ENCODE peak calls at places on chromosomes 12 and 14, in ten cellular contexts. E is upper lobe of left lung, M is testis, A is sigmoid colon, W is IMR-90, Z is A549, F is heart left ventricle, U is NB4, I is stomach, V is esophagus squamous epithelium. P is an unnamed sample.

GRCh38 chr12:12447837-12448236 is 91.0 kb downstream of the BORCS5 start:
- DNase-seq in E (no peak), M (no peak), A (no peak), W (no peak), Z (no peak), F (no peak), U (no peak), I (no peak), V (no peak), P (no peak)

GRCh38 chr12:57124259-57124877 is 3.9 kb upstream of the LRP1 start:
- DNase-seq in E (no peak), M (peak), A (peak), W (peak), Z (peak), F (peak), U (peak), I (peak), V (no peak), P (peak)

GRCh38 chr12:12561305-12562015 is 1.2 kb downstream of the DUSP16 start:
- DNase-seq in E (peak), M (peak), A (peak), W (peak), Z (no peak), F (peak), U (peak), I (peak), V (no peak), P (peak)

GRCh38 chr12:123075092-123075491 is 75.8 kb downstream of the PITPNM2 start:
- DNase-seq in E (no peak), M (no peak), A (no peak), W (no peak), Z (no peak), F (no peak), U (no peak), I (no peak), V (no peak), P (no peak)

GRCh38 chr12:125533434-125534029 is 468.3 kb downstream of the AACS start:
- DNase-seq in E (peak), M (peak), A (no peak), W (no peak), Z (peak), F (peak), U (peak), I (peak), V (no peak), P (no peak)

GRCh38 chr12:42564540-42564939 is 25.0 kb downstream of the PRICKLE1 start:
- DNase-seq in E (no peak), M (no peak), A (no peak), W (peak), Z (no peak), F (no peak), U (no peak), I (no peak), V (no peak), P (no peak)

GRCh38 chr12:18723752-18724151 is 14.1 kb downstream of the PLCZ1 start:
- DNase-seq in E (no peak), M (no peak), A (no peak), W (peak), Z (peak), F (no peak), U (peak), I (no peak), V (no peak), P (no peak)

GRCh38 chr14:50320279-50320678 is 8.2 kb downstream of the DMAC2L start:
- DNase-seq in E (no peak), M (peak), A (no peak), W (peak), Z (no peak), F (no peak), U (no peak), I (no peak), V (no peak), P (peak)

GRCh38 chr12:24931666-24932405 is 17.1 kb downstream of the BCAT1 start:
- DNase-seq in E (no peak), M (no peak), A (no peak), W (peak), Z (no peak), F (no peak), U (peak), I (no peak), V (no peak), P (no peak)

GRCh38 chr12:65534105-65534841 is 255.8 kb downstream of the MSRB3 start:
- DNase-seq in E (no peak), M (no peak), A (no peak), W (no peak), Z (no peak), F (no peak), U (no peak), I (no peak), V (no peak), P (no peak)

GRCh38 chr14:55160989-55161388 is 30.4 kb downstream of the DLGAP5 start:
- DNase-seq in E (no peak), M (no peak), A (no peak), W (peak), Z (peak), F (no peak), U (peak), I (no peak), V (no peak), P (no peak)

GRCh38 chr12:22529281-22530060 is 14.9 kb downstream of the C2CD5 start:
- DNase-seq in E (no peak), M (no peak), A (no peak), W (peak), Z (peak), F (no peak), U (peak), I (no peak), V (no peak), P (no peak)

GRCh38 chr12:62865860-62866407 is 69.0 kb downstream of the PPM1H start:
- DNase-seq in E (no peak), M (no peak), A (no peak), W (peak), Z (peak), F (no peak), U (no peak), I (no peak), V (no peak), P (no peak)

GRCh38 chr14:95679995-95680735 is 6.1 kb upstream of the TCL1B start:
- DNase-seq in E (no peak), M (no peak), A (no peak), W (no peak), Z (no peak), F (no peak), U (no peak), I (no peak), V (no peak), P (peak)

GRCh38 chr12:55495490-55495889 is 3.3 kb downstream of the OR6C68 start:
- DNase-seq in E (no peak), M (peak), A (no peak), W (no peak), Z (no peak), F (no peak), U (no peak), I (no peak), V (no peak), P (no peak)

GRCh38 chr12:2118061-2118460 is 65.3 kb downstream of the CACNA1C start:
- DNase-seq in E (no peak), M (no peak), A (peak), W (no peak), Z (no peak), F (no peak), U (peak), I (no peak), V (no peak), P (no peak)

GRCh38 chr12:5500326-5500659 is 68.4 kb downstream of the NTF3 start:
- DNase-seq in E (no peak), M (no peak), A (no peak), W (no peak), Z (no peak), F (no peak), U (no peak), I (no peak), V (no peak), P (no peak)

GRCh38 chr12:79547044-79547734 is 143.6 kb downstream of the PAWR start:
- DNase-seq in E (no peak), M (no peak), A (no peak), W (peak), Z (peak), F (no peak), U (no peak), I (no peak), V (no peak), P (peak)

GRCh38 chr14:37452323-37452722 is 142.7 kb downstream of the FOXA1 start:
- DNase-seq in E (no peak), M (no peak), A (no peak), W (no peak), Z (no peak), F (no peak), U (no peak), I (no peak), V (no peak), P (no peak)

GRCh38 chr12:55829967-55830600 is 697 bp upstream of the DNAJC14 start:
- DNase-seq in E (peak), M (peak), A (peak), W (no peak), Z (peak), F (peak), U (no peak), I (peak), V (no peak), P (peak)

GRCh38 chr12:22935090-22935489 is 310.1 kb downstream of the ETNK1 start:
- DNase-seq in E (peak), M (no peak), A (no peak), W (no peak), Z (no peak), F (peak), U (peak), I (no peak), V (no peak), P (no peak)

GRCh38 chr12:78931466-78931990 is 67.0 kb downstream of the SYT1 start:
- DNase-seq in E (no peak), M (no peak), A (no peak), W (peak), Z (no peak), F (no peak), U (no peak), I (no peak), V (no peak), P (no peak)

GRCh38 chr12:112381421-112381897 is 772 bp downstream of the HECTD4 start:
- DNase-seq in E (no peak), M (no peak), A (no peak), W (no peak), Z (no peak), F (no peak), U (peak), I (peak), V (no peak), P (peak)

GRCh38 chr12:88518863-88519403 is 61.3 kb downstream of the KITLG start:
- DNase-seq in E (no peak), M (no peak), A (no peak), W (no peak), Z (no peak), F (no peak), U (peak), I (no peak), V (no peak), P (no peak)

GRCh38 chr12:51891843-51892242 is 3.9 kb downstream of the ANKRD33 start:
- DNase-seq in E (no peak), M (no peak), A (no peak), W (peak), Z (peak), F (no peak), U (peak), I (no peak), V (no peak), P (no peak)

GRCh38 chr12:52691076-52691764 is 11.0 kb upstream of the KRT1 start:
- DNase-seq in E (peak), M (no peak), A (no peak), W (no peak), Z (no peak), F (no peak), U (no peak), I (no peak), V (no peak), P (no peak)

GRCh38 chr14:92693998-92694780 is 54.2 kb downstream of the LGMN start:
- DNase-seq in E (no peak), M (no peak), A (peak), W (no peak), Z (peak), F (no peak), U (no peak), I (no peak), V (no peak), P (no peak)

GRCh38 chr12:82740129-82741000 is 53.7 kb downstream of the TMTC2 start:
- DNase-seq in E (no peak), M (no peak), A (no peak), W (peak), Z (peak), F (no peak), U (peak), I (no peak), V (no peak), P (no peak)

GRCh38 chr14:65496178-65496993 is 83.9 kb downstream of the FUT8 start:
- DNase-seq in E (no peak), M (no peak), A (no peak), W (peak), Z (no peak), F (no peak), U (no peak), I (no peak), V (no peak), P (no peak)

GRCh38 chr12:84913151-84913550 is 552 bp upstream of the SLC6A15 start:
- DNase-seq in E (no peak), M (peak), A (no peak), W (no peak), Z (no peak), F (no peak), U (no peak), I (no peak), V (no peak), P (peak)

GRCh38 chr14:30553311-30553989 is 5.5 kb upstream of the G2E3 start:
- DNase-seq in E (no peak), M (no peak), A (no peak), W (peak), Z (no peak), F (no peak), U (no peak), I (no peak), V (no peak), P (no peak)

GRCh38 chr12:77214136-77214535 is 148.8 kb upstream of the E2F7 start:
- DNase-seq in E (no peak), M (no peak), A (no peak), W (peak), Z (no peak), F (no peak), U (no peak), I (no peak), V (no peak), P (no peak)

GRCh38 chr14:30706704-30707103 is 84.6 kb downstream of the SCFD1 start:
- DNase-seq in E (no peak), M (no peak), A (no peak), W (no peak), Z (no peak), F (no peak), U (no peak), I (no peak), V (no peak), P (no peak)

GRCh38 chr14:100606687-100607610 is 19.7 kb upstream of the BEGAIN start:
- DNase-seq in E (no peak), M (no peak), A (peak), W (no peak), Z (no peak), F (no peak), U (no peak), I (no peak), V (no peak), P (no peak)

GRCh38 chr14:99936738-99937474 is 128.3 kb upstream of the EVL start:
- DNase-seq in E (peak), M (no peak), A (no peak), W (no peak), Z (no peak), F (no peak), U (peak), I (no peak), V (no peak), P (no peak)

GRCh38 chr14:75141062-75141461 is 14.2 kb upstream of the NEK9 start:
- DNase-seq in E (no peak), M (no peak), A (no peak), W (no peak), Z (no peak), F (no peak), U (peak), I (no peak), V (no peak), P (no peak)

GRCh38 chr14:75140620-75141019 is 13.8 kb upstream of the NEK9 start:
- DNase-seq in E (no peak), M (no peak), A (no peak), W (no peak), Z (no peak), F (no peak), U (no peak), I (no peak), V (no peak), P (no peak)

GRCh38 chr14:75143761-75144527 is 17.1 kb upstream of the NEK9 start:
- DNase-seq in E (no peak), M (no peak), A (no peak), W (no peak), Z (no peak), F (no peak), U (no peak), I (no peak), V (no peak), P (no peak)

GRCh38 chr14:75142494-75142893 is 15.6 kb upstream of the NEK9 start:
- DNase-seq in E (no peak), M (no peak), A (no peak), W (no peak), Z (no peak), F (no peak), U (no peak), I (no peak), V (no peak), P (no peak)

GRCh38 chr14:75141967-75142366 is 15.1 kb upstream of the NEK9 start:
- DNase-seq in E (no peak), M (peak), A (no peak), W (peak), Z (no peak), F (no peak), U (peak), I (no peak), V (no peak), P (no peak)
- TF ChIP-seq CTCF in E (peak), M (peak), A (no peak), W (peak), Z (peak), F (peak), U (peak), I (no peak), V (no peak), P (no peak)

DNA sequence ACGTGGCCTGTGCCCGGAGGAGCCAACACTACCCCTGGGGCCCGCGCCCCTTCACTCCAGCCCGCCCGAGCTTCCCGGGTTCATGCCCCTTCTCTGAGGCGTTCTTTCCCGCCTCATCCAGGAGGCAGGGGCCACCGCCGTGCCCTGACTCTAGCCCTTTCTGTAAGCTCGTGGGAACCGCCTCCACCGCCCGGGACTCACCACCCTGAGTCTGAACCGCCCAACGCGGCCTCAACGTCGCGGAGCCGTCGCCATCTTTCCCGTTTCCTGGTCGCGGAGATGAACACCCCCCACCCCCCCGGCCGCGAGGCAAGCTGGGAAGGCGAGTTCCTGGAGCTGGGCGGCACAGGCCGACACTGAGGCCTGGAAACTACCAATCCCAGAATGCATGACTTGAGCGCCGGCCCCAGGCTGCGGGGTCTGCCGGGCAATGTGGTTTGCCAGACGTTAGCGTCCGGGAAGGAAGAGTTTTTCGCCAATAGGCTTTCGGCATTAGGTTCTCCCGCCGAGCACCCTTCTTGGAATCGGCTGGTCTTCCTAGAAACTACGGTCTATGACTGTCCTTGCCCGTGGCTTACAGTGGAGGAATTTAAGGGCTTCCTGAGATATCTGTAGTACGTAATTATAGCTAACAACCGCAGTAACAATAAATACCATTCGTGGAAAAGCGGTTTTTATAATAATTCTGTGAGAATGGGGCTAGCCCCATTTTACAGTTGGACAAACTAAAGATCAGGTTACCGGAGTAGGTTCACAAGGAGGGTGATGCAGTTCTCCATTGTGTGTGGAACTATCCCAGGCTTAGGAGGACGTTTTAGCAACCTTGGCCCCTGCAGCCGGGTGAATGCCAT is at the start of gene DDX23:
- DNase-seq in E (peak), M (peak), A (peak), W (peak), Z (peak), F (peak), U (peak), I (peak), V (peak), P (peak)
- TF ChIP-seq POLR2A in E (peak), M (no peak), A (no peak), W (peak), Z (peak), F (no peak), U (peak), I (no peak), V (no peak), P (no peak)

GRCh38 chr12:115362319-115362976 is 678.5 kb upstream of the TBX3 start:
- DNase-seq in E (no peak), M (no peak), A (no peak), W (peak), Z (no peak), F (no peak), U (no peak), I (no peak), V (no peak), P (no peak)
- TF ChIP-seq CTCF in E (no peak), M (no peak), A (no peak), W (peak), Z (no peak), F (no peak), U (no peak), I (no peak), V (no peak), P (no peak)

DNA sequence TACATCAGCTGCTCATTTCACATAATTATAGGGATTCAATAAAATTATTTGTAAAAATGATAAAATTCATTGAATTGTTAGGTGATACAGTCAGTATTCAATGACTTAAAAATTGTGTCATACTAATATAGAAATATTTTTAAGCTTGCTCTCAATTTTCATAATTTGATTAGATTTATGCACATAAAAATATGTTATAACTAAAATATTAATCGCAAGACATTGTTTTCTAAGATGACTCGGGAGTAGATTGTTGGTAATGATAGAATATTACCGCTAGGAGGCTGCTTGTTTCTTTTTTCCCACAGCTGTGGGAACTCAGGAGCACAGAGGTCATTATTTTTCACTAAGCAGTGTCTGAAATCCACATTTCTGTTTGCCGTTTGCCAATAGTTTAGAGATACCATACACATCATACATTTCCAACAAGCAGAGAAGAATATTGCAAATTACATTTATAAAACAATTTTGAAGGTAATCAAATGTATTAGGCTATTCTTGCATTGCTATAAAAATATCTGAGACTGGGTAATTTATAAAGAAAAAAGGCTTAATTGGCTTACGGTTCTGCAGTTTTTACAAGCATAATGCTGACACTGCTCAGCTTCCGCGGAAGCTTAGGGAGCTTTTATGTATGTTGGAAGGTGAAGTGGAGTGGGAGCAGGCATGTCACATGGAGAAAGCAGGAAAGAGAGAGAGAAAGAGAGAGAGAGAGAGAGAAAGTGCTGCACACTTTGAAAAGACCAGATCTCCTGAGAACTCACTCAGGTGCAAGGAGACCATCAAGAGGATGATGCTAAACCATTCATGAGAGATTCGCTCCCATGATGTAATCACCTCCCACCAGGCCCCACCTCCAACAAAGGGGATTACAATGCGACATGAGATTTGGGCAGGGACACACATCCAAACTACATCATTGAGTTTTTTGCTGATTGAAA is 9.2 kb downstream of the CD69 start:
- DNase-seq in E (no peak), M (no peak), A (no peak), W (peak), Z (peak), F (no peak), U (no peak), I (no peak), V (no peak), P (no peak)
- TF ChIP-seq POLR2A in E (no peak), M (no peak), A (no peak), W (no peak), Z (no peak), F (no peak), U (no peak), I (no peak), V (no peak), P (no peak)

DNA sequence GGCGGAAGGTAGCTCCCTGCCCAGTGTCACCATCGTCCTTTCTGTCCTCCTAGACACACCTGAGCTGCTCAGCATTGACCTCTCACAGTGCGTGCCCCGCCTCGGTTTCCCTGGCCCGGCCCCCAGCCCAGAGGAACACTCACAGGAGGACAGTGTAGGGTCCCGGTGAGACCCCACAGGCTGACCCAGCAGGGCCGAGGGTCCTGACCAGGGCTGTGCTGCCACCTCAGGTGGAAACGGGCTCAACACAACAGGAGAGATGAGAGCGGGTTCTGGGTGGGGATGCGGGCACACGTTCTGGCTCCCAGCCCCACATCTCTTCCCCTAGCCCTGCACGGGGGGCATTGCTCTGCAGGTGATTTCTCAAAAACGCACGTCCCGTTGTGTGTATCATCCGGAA is 98.1 kb downstream of the PIWIL1 start:
- DNase-seq in E (peak), M (no peak), A (peak), W (no peak), Z (no peak), F (no peak), U (no peak), I (no peak), V (no peak), P (no peak)
- TF ChIP-seq CTCF in E (no peak), M (no peak), A (no peak), W (no peak), Z (no peak), F (no peak), U (no peak), I (no peak), V (no peak), P (no peak)

P was measured in lower leg skin.